ENCODE peak calls at places on chromosomes 1 and 21, in eight cellular contexts. L, C, P, U, W, Y, B and Q are unnamed samples.

GRCh38 chr1:245742891-245743290 is 588.1 kb downstream of the KIF26B start:
- DNase-seq in B (no peak), P (no peak), U (no peak), C (no peak), L (peak), Y (no peak), W (no peak), Q (peak)

GRCh38 chr1:228989992-228990827 is 254.9 kb downstream of the RHOU start:
- DNase-seq in U (no peak), W (no peak), P (no peak), Y (peak), B (peak), C (peak), L (no peak), Q (peak)

GRCh38 chr1:94629259-94630181 is 88.0 kb upstream of the F3 start:
- DNase-seq in C (no peak), U (no peak), P (no peak), L (no peak), Y (no peak), B (no peak), W (no peak), Q (peak)

GRCh38 chr1:94883688-94884087 is 43.2 kb downstream of the CNN3 start:
- DNase-seq in C (no peak), P (peak), Y (no peak), B (no peak), L (peak), U (no peak), W (peak), Q (peak)

GRCh38 chr1:212430416-212430815 is 2.3 kb upstream of the NENF start:
- DNase-seq in Y (no peak), U (no peak), B (no peak), C (no peak), W (peak), L (peak), P (no peak), Q (peak)

GRCh38 chr21:41375875-41376274 is 14.0 kb downstream of the MX2 start:
- DNase-seq in B (no peak), W (no peak), P (no peak), Y (peak), C (no peak), U (no peak), L (no peak), Q (no peak)

GRCh38 chr1:26237230-26237966 is 3.4 kb downstream of the CEP85 start:
- DNase-seq in Y (no peak), W (peak), U (no peak), P (no peak), B (no peak), C (no peak), L (no peak), Q (peak)

GRCh38 chr1:75614455-75615379 is 3.8 kb upstream of the SLC44A5 start:
- DNase-seq in W (peak), L (no peak), C (no peak), P (peak), Y (peak), B (no peak), U (peak), Q (peak)

GRCh38 chr1:214429951-214430742 is 121.3 kb downstream of the PTPN14 start:
- DNase-seq in W (peak), Y (no peak), U (no peak), C (no peak), L (no peak), P (no peak), B (no peak), Q (peak)

GRCh38 chr1:72230746-72231145 is 51.6 kb downstream of the NEGR1 start:
- DNase-seq in L (no peak), B (no peak), C (no peak), U (no peak), W (peak), P (no peak), Y (no peak), Q (no peak)

GRCh38 chr1:74858136-74858535 is 125.2 kb downstream of the TYW3 start:
- DNase-seq in W (no peak), C (no peak), P (peak), B (no peak), U (no peak), Y (no peak), L (no peak), Q (no peak)

GRCh38 chr1:27368872-27369703 is 2.3 kb upstream of the MAP3K6 start:
- DNase-seq in B (no peak), W (peak), U (no peak), Y (no peak), L (no peak), P (no peak), C (no peak), Q (peak)

GRCh38 chr1:27366411-27367159 is at the start of gene MAP3K6:
- DNase-seq in C (peak), L (peak), P (peak), B (peak), U (peak), W (peak), Y (peak), Q (peak)

GRCh38 chr1:27365372-27366112 is 1.2 kb downstream of the MAP3K6 start:
- DNase-seq in W (peak), C (peak), B (peak), Y (peak), U (peak), L (peak), P (peak), Q (peak)

GRCh38 chr1:27366113-27366410 is 699 bp downstream of the MAP3K6 start:
- DNase-seq in U (peak), P (peak), B (peak), C (peak), Y (peak), W (peak), L (peak), Q (peak)

DNA sequence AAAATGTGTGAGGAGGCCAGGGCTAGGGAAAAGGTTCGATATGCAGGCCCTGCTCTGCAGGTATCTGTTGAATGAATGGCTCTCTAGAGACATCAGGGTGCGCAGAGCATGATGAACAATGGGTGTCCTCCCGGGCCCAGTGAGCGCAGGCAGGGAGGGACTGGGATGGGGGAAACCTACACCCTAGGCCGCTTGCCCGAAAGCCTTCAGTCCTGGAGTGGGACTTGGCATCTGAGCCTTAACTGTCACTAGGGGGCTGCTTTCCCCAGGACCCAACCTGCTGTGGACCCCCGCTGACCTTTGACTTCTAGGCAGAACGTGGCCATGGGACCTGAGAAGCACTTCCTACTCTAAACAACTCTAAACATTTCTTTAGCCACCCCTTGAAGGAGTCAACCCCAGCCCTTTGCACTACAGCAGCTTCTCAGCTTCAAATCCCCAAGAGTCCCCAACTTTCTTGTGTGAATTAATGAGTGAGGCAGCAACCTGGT is 444 bp upstream of the MAP3K6 start:
- DNase-seq in C (no peak), Y (no peak), P (no peak), B (no peak), U (no peak), W (no peak), L (no peak), Q (no peak)
- H3K4me3 ChIP-seq in C (peak), Y (peak), P (no peak), B (peak), U (peak), W (peak), L (peak), Q (peak)

DNA sequence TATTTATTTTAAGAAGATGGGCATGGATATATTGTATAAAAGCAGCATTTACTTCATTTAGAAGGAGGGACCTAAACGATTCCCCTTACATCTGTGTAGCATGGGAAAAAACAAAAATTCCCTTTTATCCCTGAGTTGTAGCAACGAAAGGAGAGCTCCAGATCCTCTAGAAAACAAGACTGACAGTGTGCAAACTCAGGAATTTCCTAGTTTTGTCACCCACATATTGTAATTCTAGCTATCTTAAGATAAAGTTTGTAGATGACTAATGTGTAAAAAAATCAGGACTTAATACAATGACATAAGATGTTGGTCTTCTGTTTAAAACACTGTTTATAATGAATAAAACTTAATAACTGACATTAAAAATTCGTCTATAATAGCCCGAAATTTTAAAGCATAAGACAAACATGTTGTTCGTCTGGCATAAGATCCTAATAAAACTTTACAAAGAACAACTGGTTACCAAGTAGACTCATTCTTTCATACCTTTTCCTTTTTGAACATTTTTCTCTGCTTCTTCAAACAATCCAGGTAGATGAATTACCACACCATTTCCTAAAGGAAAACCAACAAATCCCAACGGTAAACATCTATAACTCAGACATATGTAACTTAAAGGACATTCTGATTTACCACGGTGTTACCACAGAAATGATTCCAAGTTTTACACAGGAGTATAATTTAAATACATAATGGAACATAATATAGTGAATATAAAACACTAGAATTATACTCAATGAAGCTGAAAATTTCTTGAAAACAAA is 15.2 kb downstream of the ADSS2 start:
- DNase-seq in Y (no peak), W (peak), B (no peak), L (peak), P (no peak), C (no peak), U (no peak), Q (peak)
- TF ChIP-seq CTCF in Y (no peak), W (no peak), B (no peak), L (no peak), P (no peak), C (no peak), U (no peak), Q (no peak)

DNA sequence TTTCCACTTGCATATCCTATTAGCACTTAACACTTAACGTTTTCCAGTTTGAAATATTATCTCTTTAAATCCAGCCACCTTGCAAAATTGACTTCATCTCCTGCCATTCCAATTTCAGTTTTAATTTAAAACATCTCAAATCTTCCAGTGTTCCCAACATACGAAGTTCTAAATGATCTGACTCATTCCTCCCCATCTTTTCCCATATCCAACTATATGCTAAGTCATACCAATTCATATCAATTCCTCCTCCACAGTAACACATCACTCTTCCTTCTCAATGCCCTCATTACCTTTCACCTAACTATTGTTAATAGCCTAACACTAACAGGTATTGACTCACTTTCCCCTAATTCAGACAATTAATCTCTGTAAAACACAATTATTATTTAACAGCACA is 2.8 kb downstream of the PSMA5 start:
- DNase-seq in W (no peak), L (no peak), Y (no peak), C (no peak), B (no peak), P (no peak), U (no peak), Q (no peak)
- H3K4me3 ChIP-seq in W (no peak), L (no peak), Y (no peak), C (no peak), B (no peak), P (no peak), U (no peak), Q (no peak)

DNA sequence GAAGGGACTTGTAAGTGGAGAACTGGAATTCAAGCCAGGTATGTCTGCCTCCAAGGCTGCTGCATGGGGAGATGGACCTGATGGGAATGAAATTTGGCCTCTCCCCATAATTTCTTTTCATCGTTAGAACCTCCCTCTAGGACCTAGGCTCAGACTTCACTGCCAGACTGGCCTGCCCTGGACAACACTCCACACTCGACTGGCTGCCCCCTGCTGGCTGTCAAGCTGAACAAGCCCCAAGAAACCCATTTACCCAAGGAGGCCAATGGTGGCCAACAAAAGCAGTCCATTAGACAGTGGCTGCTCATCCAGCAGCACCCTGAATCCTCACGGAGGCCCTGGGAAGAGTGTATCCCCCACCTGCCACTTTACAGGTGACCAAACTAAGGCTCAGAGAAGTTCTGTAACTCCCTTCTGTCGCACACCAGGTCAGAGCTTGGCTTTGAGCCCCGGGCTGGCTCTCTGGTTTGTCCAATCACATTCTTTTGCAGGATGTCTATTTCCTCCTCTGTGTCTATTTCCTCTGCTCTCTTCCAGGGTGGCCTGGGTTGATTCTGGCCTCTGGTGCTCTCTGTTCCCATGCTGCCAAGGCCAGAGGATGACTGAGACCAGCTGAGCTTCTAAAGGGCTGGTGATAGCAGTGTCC is 3.8 kb downstream of the RNF186 start:
- DNase-seq in B (no peak), U (no peak), C (peak), Y (peak), P (peak), L (peak), W (peak), Q (peak)
- TF ChIP-seq CTCF in B (peak), U (peak), C (peak), Y (peak), P (peak), L (peak), W (peak), Q (peak)

GRCh38 chr21:35906587-35906986 is 153.7 kb downstream of the SETD4 start:
- DNase-seq in Y (no peak), P (no peak), L (no peak), B (no peak), C (no peak), W (no peak), U (no peak), Q (no peak)
- H3K4me3 ChIP-seq in Y (no peak), P (no peak), L (no peak), B (no peak), C (no peak), W (no peak), U (no peak), Q (no peak)

GRCh38 chr1:65079941-65080340 is 68.1 kb upstream of the AK4 start:
- DNase-seq in L (peak), B (no peak), P (no peak), C (no peak), W (peak), Y (no peak), U (no peak), Q (peak)

GRCh38 chr1:65077369-65077768 is 70.6 kb upstream of the AK4 start:
- DNase-seq in U (no peak), B (no peak), P (no peak), Y (no peak), L (no peak), C (no peak), W (no peak), Q (no peak)

GRCh38 chr1:65072845-65073244 is 75.2 kb upstream of the AK4 start:
- DNase-seq in B (no peak), P (no peak), Y (no peak), U (no peak), L (no peak), W (no peak), C (peak), Q (no peak)

DNA sequence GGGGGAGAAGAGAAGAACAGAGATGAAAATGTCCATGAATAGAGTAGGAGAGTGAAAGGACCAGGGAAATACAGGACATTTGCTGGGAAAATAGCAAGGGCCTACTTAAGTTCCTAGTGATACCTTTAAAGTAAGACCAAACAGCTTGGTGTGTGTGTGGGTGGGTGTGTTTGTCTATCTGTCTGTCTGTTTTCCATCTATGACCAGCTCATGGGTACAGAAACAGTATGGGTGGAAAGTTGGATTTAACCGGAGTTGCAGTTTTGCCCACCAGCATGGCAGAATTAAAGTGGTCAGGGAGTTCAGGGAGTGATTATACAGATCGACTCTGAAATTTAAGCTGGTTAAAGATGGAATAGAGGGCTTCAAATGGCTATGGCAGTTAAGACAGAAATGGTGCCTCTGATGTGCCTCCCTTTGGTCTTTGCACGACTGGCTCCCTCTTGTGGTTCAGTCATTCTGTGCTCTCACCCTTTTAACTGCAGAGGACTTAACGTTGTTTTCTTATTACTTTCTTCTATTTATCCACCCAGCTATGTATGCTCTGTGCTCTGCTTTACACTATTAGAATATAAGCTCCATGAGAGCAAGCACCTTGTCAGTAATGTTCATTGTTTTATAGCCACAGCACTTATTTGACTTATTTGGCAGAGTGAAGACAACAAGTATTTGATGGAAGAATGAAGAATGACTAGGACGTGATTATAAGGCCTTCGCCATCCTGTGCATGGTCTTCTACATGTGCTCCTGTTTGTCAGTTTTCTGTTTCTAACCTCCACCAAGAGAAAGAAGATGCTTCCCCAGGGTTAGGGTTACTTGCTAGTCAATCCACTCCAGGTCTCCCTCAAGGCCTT is 72.7 kb upstream of the AK4 start:
- DNase-seq in L (peak), P (peak), C (peak), B (no peak), U (no peak), W (peak), Y (peak), Q (peak)
- TF ChIP-seq CTCF in L (peak), P (peak), C (peak), B (peak), U (peak), W (peak), Y (peak), Q (peak)

GRCh38 chr1:81231729-81232038 is 569.0 kb upstream of the ADGRL2 start:
- DNase-seq in L (no peak), W (peak), U (no peak), B (no peak), Y (no peak), C (no peak), P (no peak), Q (no peak)
- H3K4me3 ChIP-seq in L (no peak), W (no peak), U (no peak), B (no peak), Y (no peak), C (no peak), P (no peak), Q (no peak)

GRCh38 chr1:89149976-89150375 is 24.1 kb upstream of the GBP2 start:
- DNase-seq in U (no peak), L (no peak), W (no peak), P (no peak), Y (no peak), C (no peak), B (no peak), Q (no peak)

GRCh38 chr1:89147707-89148106 is 21.8 kb upstream of the GBP2 start:
- DNase-seq in U (no peak), Y (no peak), L (no peak), B (no peak), W (no peak), C (no peak), P (no peak), Q (no peak)

GRCh38 chr1:89148259-89148658 is 22.3 kb upstream of the GBP2 start:
- DNase-seq in Y (no peak), B (no peak), L (no peak), U (no peak), W (no peak), C (no peak), P (no peak), Q (no peak)

GRCh38 chr1:89151021-89151420 is 24.8 kb downstream of the GBP7 start:
- DNase-seq in U (no peak), W (no peak), B (no peak), C (no peak), P (no peak), L (no peak), Y (no peak), Q (no peak)

DNA sequence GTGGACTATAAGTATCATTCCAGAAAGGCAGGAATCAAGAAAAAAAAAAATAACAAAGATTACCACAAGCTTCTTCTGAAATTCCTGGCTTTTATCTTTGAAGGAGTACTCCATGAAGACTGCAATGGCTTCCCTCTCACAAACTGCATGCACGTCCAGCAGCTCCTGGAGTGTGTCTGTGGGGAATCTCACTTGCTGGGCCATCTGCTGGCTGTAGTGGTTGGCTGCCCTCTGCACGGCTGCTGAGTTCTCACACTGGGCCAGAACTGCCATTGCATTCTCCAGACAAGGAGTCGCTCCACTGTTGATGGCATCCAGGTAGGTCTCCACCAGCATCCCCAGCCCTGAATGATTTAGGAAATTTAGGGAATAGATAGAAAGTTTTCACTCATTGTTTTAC is 23.3 kb upstream of the GBP2 start:
- DNase-seq in Y (peak), L (peak), P (no peak), W (peak), B (no peak), C (no peak), U (no peak), Q (peak)
- TF ChIP-seq CTCF in Y (peak), L (peak), P (no peak), W (peak), B (no peak), C (peak), U (no peak), Q (peak)

GRCh38 chr1:224861317-224861716 is 68.2 kb upstream of the DNAH14 start:
- DNase-seq in W (no peak), C (no peak), L (no peak), P (no peak), U (no peak), Y (no peak), B (no peak), Q (no peak)
- H3K4me3 ChIP-seq in W (no peak), C (no peak), L (no peak), P (no peak), U (no peak), Y (no peak), B (no peak), Q (no peak)